ENCODE peak calls at places on chromosomes 6 and 20, in four cellular contexts. One of them, this sample, is unnamed. For H3K36me3, the result is how much of the 10 kb centered on the place peaks cover.

GRCh38 chr6:82017316-82017715 is 230.2 kb downstream of the IBTK start:
- DNase-seq in DND-41: no peak
- DNase-seq in SK-N-SH: no peak
- DNase-seq in fibroblast of lung: peak
- DNase-seq in this sample: no peak

GRCh38 chr6:140073456-140073855 is 699.0 kb upstream of the CITED2 start:
- DNase-seq in DND-41: no peak
- DNase-seq in SK-N-SH: no peak
- DNase-seq in fibroblast of lung: no peak
- DNase-seq in this sample: no peak

GRCh38 chr6:56840467-56841371 is 114.2 kb upstream of the BEND6 start:
- DNase-seq in DND-41: no peak
- DNase-seq in SK-N-SH: peak
- DNase-seq in fibroblast of lung: peak
- DNase-seq in this sample: no peak

GRCh38 chr6:112951829-112952228 is 604.7 kb downstream of the RFPL4B start:
- DNase-seq in DND-41: no peak
- DNase-seq in SK-N-SH: no peak
- DNase-seq in fibroblast of lung: no peak
- DNase-seq in this sample: no peak

GRCh38 chr20:51326241-51326819 is 216.2 kb downstream of the NFATC2 start:
- DNase-seq in DND-41: peak
- DNase-seq in SK-N-SH: peak
- DNase-seq in fibroblast of lung: peak
- DNase-seq in this sample: no peak

GRCh38 chr20:19310541-19310940 is 98.1 kb downstream of the SLC24A3 start:
- DNase-seq in DND-41: no peak
- DNase-seq in SK-N-SH: no peak
- DNase-seq in fibroblast of lung: no peak
- DNase-seq in this sample: no peak

GRCh38 chr20:1569417-1569861 is 11.9 kb upstream of the SIRPD start:
- DNase-seq in DND-41: no peak
- DNase-seq in SK-N-SH: no peak
- DNase-seq in fibroblast of lung: peak
- DNase-seq in this sample: no peak

GRCh38 chr6:52577022-52577777 is at the start of gene TRAM2:
- DNase-seq in DND-41: peak
- DNase-seq in SK-N-SH: peak
- DNase-seq in fibroblast of lung: peak
- DNase-seq in this sample: peak

GRCh38 chr6:45923831-45924391 is 91.7 kb downstream of the CLIC5 start:
- DNase-seq in DND-41: no peak
- DNase-seq in SK-N-SH: no peak
- DNase-seq in fibroblast of lung: peak
- DNase-seq in this sample: no peak

GRCh38 chr20:48635361-48635760 is 192.4 kb downstream of the PREX1 start:
- DNase-seq in DND-41: no peak
- DNase-seq in SK-N-SH: no peak
- DNase-seq in fibroblast of lung: no peak
- DNase-seq in this sample: peak

GRCh38 chr6:57313711-57314471 is 3.5 kb upstream of the PRIM2 start:
- DNase-seq in DND-41: no peak
- DNase-seq in SK-N-SH: no peak
- DNase-seq in fibroblast of lung: peak
- DNase-seq in this sample: no peak

GRCh38 chr20:25009218-25010145 is 16.9 kb upstream of the APMAP start:
- DNase-seq in DND-41: no peak
- DNase-seq in SK-N-SH: no peak
- DNase-seq in fibroblast of lung: peak
- DNase-seq in this sample: peak

GRCh38 chr6:39917329-39917728 is 16.9 kb downstream of the MOCS1 start:
- DNase-seq in DND-41: no peak
- DNase-seq in SK-N-SH: no peak
- DNase-seq in fibroblast of lung: no peak
- DNase-seq in this sample: no peak

GRCh38 chr6:119205911-119206617 is 127.6 kb upstream of the FAM184A start:
- DNase-seq in DND-41: no peak
- DNase-seq in SK-N-SH: no peak
- DNase-seq in fibroblast of lung: no peak
- DNase-seq in this sample: no peak

GRCh38 chr6:149889321-149889720 is 8.6 kb downstream of the RAET1E start:
- DNase-seq in DND-41: no peak
- DNase-seq in SK-N-SH: no peak
- DNase-seq in fibroblast of lung: peak
- DNase-seq in this sample: no peak

GRCh38 chr6:149888113-149888512 is 9.8 kb downstream of the RAET1E start:
- DNase-seq in DND-41: no peak
- DNase-seq in SK-N-SH: no peak
- DNase-seq in fibroblast of lung: no peak
- DNase-seq in this sample: no peak

GRCh38 chr6:149890629-149891045 is 7.3 kb downstream of the RAET1E start:
- DNase-seq in DND-41: no peak
- DNase-seq in SK-N-SH: no peak
- DNase-seq in fibroblast of lung: no peak
- DNase-seq in this sample: no peak

GRCh38 chr6:149888659-149889058 is 9.3 kb downstream of the RAET1E start:
- DNase-seq in DND-41: no peak
- DNase-seq in SK-N-SH: no peak
- DNase-seq in fibroblast of lung: peak
- DNase-seq in this sample: no peak

DNA sequence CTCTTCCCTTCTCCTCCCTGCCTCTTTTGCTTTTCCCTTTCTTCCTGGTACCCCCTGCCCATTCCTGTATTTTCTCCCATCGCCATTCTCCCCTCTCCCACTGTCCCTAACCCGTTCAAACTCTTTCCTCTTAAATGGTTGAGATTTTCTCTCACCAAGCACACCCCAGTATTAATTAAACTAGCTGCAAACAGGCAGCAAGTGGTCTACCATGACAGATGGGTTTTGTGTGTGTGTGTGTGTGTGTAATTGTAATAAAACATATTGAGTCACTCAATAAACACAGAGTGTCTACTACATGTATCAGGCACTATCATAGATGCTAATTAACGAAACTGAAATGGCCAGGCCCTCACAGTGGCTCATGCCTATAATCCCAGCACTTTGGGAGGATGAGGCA is 6.7 kb downstream of the RAET1E start:
- DNase-seq in DND-41: no peak
- DNase-seq in SK-N-SH: no peak
- DNase-seq in fibroblast of lung: no peak
- DNase-seq in this sample: no peak
- H3K9ac ChIP-seq in DND-41: no peak
- H3K9ac ChIP-seq in SK-N-SH: no peak
- H3K9ac ChIP-seq in fibroblast of lung: no peak
- H3K9ac ChIP-seq in this sample: no peak

DNA sequence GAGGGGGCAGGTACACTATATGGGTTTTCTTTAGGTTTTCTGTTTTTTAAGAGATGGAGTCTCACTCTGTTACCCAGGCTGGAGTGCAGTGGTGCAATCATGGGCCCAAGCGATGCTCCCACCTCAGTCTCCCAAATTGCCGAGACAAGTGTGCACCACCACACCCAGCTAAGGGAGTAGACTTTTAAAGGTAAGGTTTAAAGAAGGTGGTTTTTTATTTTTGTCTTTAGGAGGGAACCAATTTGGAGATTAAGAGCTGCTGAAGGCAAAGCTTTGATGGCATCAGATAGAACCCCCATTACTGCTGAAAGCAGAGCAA is 7.9 kb downstream of the SRSF6 start:
- DNase-seq in DND-41: no peak
- DNase-seq in SK-N-SH: no peak
- DNase-seq in fibroblast of lung: no peak
- DNase-seq in this sample: no peak
- H3K36me3 ChIP-seq in DND-41: half or more
- H3K36me3 ChIP-seq in SK-N-SH: half or more
- H3K36me3 ChIP-seq in fibroblast of lung: under half
- H3K36me3 ChIP-seq in this sample: under half

GRCh38 chr6:19803331-19804330 is 33.5 kb upstream of the ID4 start:
- DNase-seq in DND-41: no peak
- DNase-seq in SK-N-SH: no peak
- DNase-seq in fibroblast of lung: peak
- DNase-seq in this sample: no peak
- H3K9ac ChIP-seq in DND-41: no peak
- H3K9ac ChIP-seq in SK-N-SH: peak
- H3K9ac ChIP-seq in fibroblast of lung: peak
- H3K9ac ChIP-seq in this sample: peak

GRCh38 chr6:3261518-3261820 is 2.7 kb downstream of the PSMG4 start:
- DNase-seq in DND-41: no peak
- DNase-seq in SK-N-SH: no peak
- DNase-seq in fibroblast of lung: no peak
- DNase-seq in this sample: peak
- H3K36me3 ChIP-seq in DND-41: half or more
- H3K36me3 ChIP-seq in SK-N-SH: under half
- H3K36me3 ChIP-seq in fibroblast of lung: under half
- H3K36me3 ChIP-seq in this sample: under half

GRCh38 chr6:160454303-160454702 is 106.1 kb downstream of the SLC22A3 start:
- DNase-seq in DND-41: no peak
- DNase-seq in SK-N-SH: no peak
- DNase-seq in fibroblast of lung: no peak
- DNase-seq in this sample: no peak
- H3K9ac ChIP-seq in DND-41: no peak
- H3K9ac ChIP-seq in SK-N-SH: no peak
- H3K9ac ChIP-seq in fibroblast of lung: no peak
- H3K9ac ChIP-seq in this sample: no peak

GRCh38 chr20:37233471-37234253 is 28.0 kb downstream of the GHRH start:
- DNase-seq in DND-41: no peak
- DNase-seq in SK-N-SH: no peak
- DNase-seq in fibroblast of lung: no peak
- DNase-seq in this sample: no peak

GRCh38 chr20:37230200-37230599 is 31.4 kb downstream of the GHRH start:
- DNase-seq in DND-41: no peak
- DNase-seq in SK-N-SH: no peak
- DNase-seq in fibroblast of lung: no peak
- DNase-seq in this sample: no peak

GRCh38 chr20:37229300-37229699 is 32.3 kb downstream of the GHRH start:
- DNase-seq in DND-41: no peak
- DNase-seq in SK-N-SH: no peak
- DNase-seq in fibroblast of lung: no peak
- DNase-seq in this sample: no peak

GRCh38 chr20:37234254-37234581 is 27.4 kb downstream of the GHRH start:
- DNase-seq in DND-41: no peak
- DNase-seq in SK-N-SH: peak
- DNase-seq in fibroblast of lung: no peak
- DNase-seq in this sample: no peak

GRCh38 chr20:37231970-37232620 is 29.5 kb downstream of the GHRH start:
- DNase-seq in DND-41: no peak
- DNase-seq in SK-N-SH: peak
- DNase-seq in fibroblast of lung: peak
- DNase-seq in this sample: no peak
- H3K36me3 ChIP-seq in DND-41: half or more
- H3K36me3 ChIP-seq in SK-N-SH: half or more
- H3K36me3 ChIP-seq in fibroblast of lung: under half
- H3K36me3 ChIP-seq in this sample: half or more